ENCODE peak calls at places on chromosomes 16 and 17, in five cellular contexts. F is thoracic aorta; N is endothelial cell of umbilical vein; J is CD4-positive, alpha-beta memory T cell; A is PC-3. H is an unnamed sample.

GRCh38 chr17:45748911-45749310 is 35.2 kb upstream of the CRHR1 start:
- DNase-seq in F (no peak), N (no peak), J (no peak), A (no peak), H (no peak)

GRCh38 chr17:43517615-43518386 is 28.3 kb downstream of the ETV4 start:
- DNase-seq in F (no peak), N (peak; percentile 72), J (no peak), A (peak; percentile 64), H (no peak)

GRCh38 chr17:30920683-30921543 is 832 bp upstream of the ADAP2 start:
- DNase-seq in F (no peak), N (no peak), J (no peak), A (no peak), H (no peak)

GRCh38 chr17:48539177-48539576 is 5.7 kb downstream of the HOXB2 start:
- DNase-seq in F (no peak), N (no peak), J (no peak), A (peak; percentile 57), H (no peak)

GRCh38 chr17:74748279-74748528 is 224 bp upstream of the NHERF1 start:
- DNase-seq in F (no peak), N (peak; percentile 95), J (no peak), A (no peak), H (no peak)

GRCh38 chr16:66366433-66367299 is at the start of gene CDH5:
- DNase-seq in F (no peak), N (peak; percentile 90), J (no peak), A (no peak), H (peak; percentile 29)

GRCh38 chr17:72369366-72369765 is 248.5 kb downstream of the SOX9 start:
- DNase-seq in F (no peak), N (no peak), J (no peak), A (no peak), H (no peak)

GRCh38 chr16:25184771-25185170 is 32.0 kb upstream of the AQP8 start:
- DNase-seq in F (no peak), N (no peak), J (no peak), A (no peak), H (no peak)

GRCh38 chr16:84673203-84673535 is 24.9 kb downstream of the KLHL36 start:
- DNase-seq in F (no peak), N (no peak), J (no peak), A (peak; percentile 56), H (no peak)

GRCh38 chr17:69473801-69474170 is 59.3 kb downstream of the MAP2K6 start:
- DNase-seq in F (no peak), N (no peak), J (no peak), A (peak; percentile 18), H (no peak)

GRCh38 chr16:82241469-82242052 is 71.5 kb upstream of the MPHOSPH6 start:
- DNase-seq in F (no peak), N (no peak), J (no peak), A (no peak), H (no peak)

GRCh38 chr17:68389041-68389440 is 68.3 kb downstream of the WIPI1 start:
- DNase-seq in F (no peak), N (no peak), J (no peak), A (no peak), H (no peak)

DNA sequence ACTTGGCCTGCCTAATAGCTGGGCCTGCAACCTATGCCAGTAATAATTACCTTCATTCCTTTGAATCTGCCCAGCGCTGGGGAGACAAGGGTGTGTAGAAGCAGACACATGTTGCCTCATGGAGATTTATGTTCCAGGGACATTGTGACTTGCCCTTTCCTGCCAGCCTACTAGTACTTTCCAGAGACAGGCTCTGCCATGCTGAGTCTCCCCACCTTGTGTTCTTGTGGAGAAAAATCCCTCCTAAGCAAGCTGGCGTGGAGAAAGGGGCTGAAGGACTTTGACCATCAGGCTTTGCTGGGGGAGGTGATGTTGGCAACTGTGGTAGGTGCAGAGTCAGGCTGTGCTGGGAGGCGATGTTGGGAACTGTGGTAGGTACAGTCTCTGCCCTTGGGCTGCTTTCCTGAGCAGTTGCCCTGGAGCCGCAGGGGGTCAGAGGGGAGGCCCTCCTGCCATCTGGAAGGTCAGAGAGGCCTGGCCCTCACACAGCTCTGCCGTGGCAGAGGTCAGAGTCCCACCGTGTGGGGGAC is 4.0 kb downstream of the KSR1 start:
- DNase-seq in F (no peak), N (no peak), J (no peak), A (no peak), H (no peak)
- H3K4me1 ChIP-seq in F (peaks cover 6% of the 10 kb centered on the region), N (peaks cover 18% of the 10 kb centered on the region), J (peaks cover 31% of the 10 kb centered on the region), A (peaks cover 6% of the 10 kb centered on the region), H (no peaks in the 10 kb centered on the region)

DNA sequence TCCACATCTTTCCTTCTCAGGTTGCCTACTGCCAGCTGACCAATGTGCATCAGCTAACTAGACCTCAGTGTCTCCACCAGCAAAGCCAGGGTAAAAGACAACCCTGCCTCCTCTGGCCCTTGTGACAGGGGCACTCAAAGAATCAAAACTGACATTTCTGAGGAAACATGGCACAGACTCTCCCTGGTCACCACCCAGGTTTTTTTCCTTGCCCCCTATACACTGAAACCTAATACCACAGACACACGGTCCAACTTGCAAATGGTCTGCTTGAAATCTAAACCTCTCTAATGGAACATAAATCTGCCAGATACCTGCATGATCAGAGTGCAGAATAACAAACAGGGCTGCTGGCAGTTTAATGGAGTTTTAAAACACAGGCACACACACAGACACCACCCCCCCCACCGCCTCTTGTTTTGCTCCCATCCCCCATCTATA is 19.5 kb upstream of the CORO6 start:
- DNase-seq in F (no peak), N (peak; percentile 43), J (no peak), A (no peak), H (peak; percentile 49)
- H3K4me1 ChIP-seq in F (peaks cover 42% of the 10 kb centered on the region), N (peaks cover 58% of the 10 kb centered on the region), J (no peaks in the 10 kb centered on the region), A (peaks cover 14% of the 10 kb centered on the region), H (peaks cover 28% of the 10 kb centered on the region)

GRCh38 chr16:3035972-3036725 is 595 bp downstream of the BICDL2 start:
- DNase-seq in F (no peak), N (no peak), J (no peak), A (no peak), H (no peak)

GRCh38 chr16:3038256-3038655 is 1.5 kb upstream of the BICDL2 start:
- DNase-seq in F (no peak), N (no peak), J (no peak), A (no peak), H (no peak)

GRCh38 chr16:3032624-3033023 is 4.1 kb downstream of the BICDL2 start:
- DNase-seq in F (no peak), N (no peak), J (no peak), A (no peak), H (no peak)

GRCh38 chr16:3036726-3037315 is at the start of gene BICDL2:
- DNase-seq in F (no peak), N (no peak), J (no peak), A (peak; percentile 21), H (no peak)

GRCh38 chr16:3035289-3035971 is 1.3 kb downstream of the BICDL2 start:
- DNase-seq in F (no peak), N (no peak), J (no peak), A (no peak), H (no peak)
- H3K4me1 ChIP-seq in F (no peaks in the 10 kb centered on the region), N (no peaks in the 10 kb centered on the region), J (peaks cover 8% of the 10 kb centered on the region), A (peaks cover 16% of the 10 kb centered on the region), H (peaks cover 3% of the 10 kb centered on the region)

DNA sequence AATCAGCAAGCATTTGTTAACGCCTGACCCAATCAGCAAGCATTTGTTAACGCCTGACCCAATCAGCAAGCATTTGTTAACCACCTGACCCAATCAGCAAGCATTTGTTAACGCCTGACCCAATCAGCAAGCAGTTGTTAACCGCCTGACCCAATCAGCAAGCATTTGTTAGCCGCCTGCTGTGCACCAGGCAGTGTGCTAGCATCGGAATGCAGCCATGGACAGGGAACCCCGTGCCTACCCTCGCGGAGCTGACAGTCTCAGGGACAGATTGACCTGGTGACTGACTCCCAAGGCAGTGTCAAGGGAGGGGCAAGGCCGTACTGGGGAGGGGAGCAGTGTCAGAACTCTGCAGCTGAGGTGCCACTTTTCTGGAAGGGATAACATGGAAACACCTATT is 66.9 kb downstream of the ABR start:
- DNase-seq in F (no peak), N (no peak), J (no peak), A (no peak), H (no peak)
- H3K4me1 ChIP-seq in F (peaks cover 32% of the 10 kb centered on the region), N (peaks cover 43% of the 10 kb centered on the region), J (peaks cover 32% of the 10 kb centered on the region), A (peaks cover 38% of the 10 kb centered on the region), H (peaks cover 10% of the 10 kb centered on the region)

GRCh38 chr16:85798901-85799496 is 345 bp downstream of the EMC8 start:
- DNase-seq in F (no peak), N (peak; percentile 52), J (peak; percentile 31), A (no peak), H (peak; percentile 37)

GRCh38 chr16:85794696-85795095 is 4.6 kb downstream of the EMC8 start:
- DNase-seq in F (no peak), N (no peak), J (no peak), A (no peak), H (no peak)

GRCh38 chr16:85796152-85796551 is 3.2 kb downstream of the EMC8 start:
- DNase-seq in F (no peak), N (no peak), J (no peak), A (no peak), H (no peak)

GRCh38 chr16:85798283-85798776 is 1.0 kb downstream of the EMC8 start:
- DNase-seq in F (no peak), N (no peak), J (no peak), A (no peak), H (no peak)

GRCh38 chr16:85796599-85796998 is 2.7 kb downstream of the EMC8 start:
- DNase-seq in F (no peak), N (no peak), J (no peak), A (no peak), H (no peak)
- H3K4me1 ChIP-seq in F (peaks cover 11% of the 10 kb centered on the region), N (peaks cover 15% of the 10 kb centered on the region), J (peaks cover 29% of the 10 kb centered on the region), A (peaks cover 16% of the 10 kb centered on the region), H (no peaks in the 10 kb centered on the region)

DNA sequence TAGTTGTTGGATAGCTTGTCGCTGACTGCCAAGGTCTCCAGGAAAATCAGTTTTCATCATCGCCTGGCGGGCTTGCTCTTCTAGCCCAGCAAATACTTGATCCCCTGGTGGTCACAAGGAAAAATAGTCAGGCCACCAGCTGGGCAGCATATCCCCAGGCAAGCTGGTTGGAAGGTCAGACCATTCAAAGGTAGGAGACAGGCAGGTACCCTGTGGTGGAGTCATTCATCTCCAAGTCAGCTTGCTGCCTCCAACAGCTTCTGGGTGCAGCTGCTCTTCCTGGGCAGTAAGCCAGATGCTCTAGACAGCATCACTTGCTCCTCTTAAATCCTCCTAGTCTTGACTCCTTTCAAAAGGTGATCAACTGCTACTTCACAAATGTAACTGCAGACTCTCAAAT is 16.0 kb downstream of the ZNF821 start:
- DNase-seq in F (no peak), N (no peak), J (no peak), A (no peak), H (no peak)
- H3K4me1 ChIP-seq in F (no peaks in the 10 kb centered on the region), N (no peaks in the 10 kb centered on the region), J (no peaks in the 10 kb centered on the region), A (no peaks in the 10 kb centered on the region), H (no peaks in the 10 kb centered on the region)